ENCODE peak calls at places on chromosomes 11 and 22, in four cellular contexts. J is left lung, W is PC-9, Q is IMR-90. Z is an unnamed sample.

GRCh38 chr22:27218012-27218483 is 560.7 kb downstream of the MIAT start:
- DNase-seq in W (no peak), Q (no peak), J (no peak), Z (no peak)

GRCh38 chr11:11988099-11988651 is 20.3 kb downstream of the DKK3 start:
- DNase-seq in Q (peak; percentile 87), J (no peak), W (no peak), Z (peak; percentile 87)

GRCh38 chr22:45155050-45155840 is 8.5 kb upstream of the NUP50 start:
- DNase-seq in Q (peak; percentile 72), J (no peak), W (no peak), Z (peak; percentile 18)

GRCh38 chr11:71109586-71109985 is 142.8 kb downstream of the SHANK2 start:
- DNase-seq in Q (no peak), J (peak; percentile 51), W (no peak), Z (no peak)

GRCh38 chr11:110955797-110956196 is 243.6 kb upstream of the ARHGAP20 start:
- DNase-seq in Q (no peak), W (no peak), J (no peak), Z (no peak)

GRCh38 chr11:1736447-1736992 is 13.9 kb downstream of the IFITM10 start:
- DNase-seq in W (no peak), J (no peak), Q (no peak), Z (no peak)

GRCh38 chr11:117832511-117832910 is 8.0 kb upstream of the FXYD2 start:
- DNase-seq in Q (no peak), W (no peak), J (no peak), Z (no peak)

GRCh38 chr22:46062232-46062615 is 85.3 kb upstream of the WNT7B start:
- DNase-seq in W (no peak), J (no peak), Q (no peak), Z (no peak)

GRCh38 chr11:45994421-45995341 is 72.2 kb downstream of the LARGE2 start:
- DNase-seq in W (no peak), Q (peak; percentile 51), J (no peak), Z (no peak)

GRCh38 chr11:43486141-43486540 is 127.4 kb downstream of the TTC17 start:
- DNase-seq in J (no peak), Q (peak; percentile 43), W (no peak), Z (no peak)

GRCh38 chr11:74870485-74870884 is 78.4 kb downstream of the XRRA1 start:
- DNase-seq in W (no peak), J (no peak), Q (peak; percentile 66), Z (no peak)

GRCh38 chr22:41856484-41856883 is 23.6 kb downstream of the SREBF2 start:
- DNase-seq in J (no peak), W (no peak), Q (no peak), Z (no peak)

GRCh38 chr11:78651923-78652602 is 77.4 kb upstream of the NARS2 start:
- DNase-seq in J (no peak), Q (no peak), W (no peak), Z (no peak)

GRCh38 chr11:14773755-14774154 is 118.3 kb downstream of the CYP2R1 start:
- DNase-seq in Q (peak; percentile 0), J (no peak), W (no peak), Z (no peak)

GRCh38 chr22:21791635-21792625 is 56.3 kb upstream of the YPEL1 start:
- DNase-seq in Q (peak; percentile 62), W (no peak), J (no peak), Z (no peak)

GRCh38 chr22:43066134-43066533 is 23.1 kb downstream of the TTLL1 start:
- DNase-seq in J (no peak), Q (no peak), W (no peak), Z (no peak)

GRCh38 chr11:107593941-107594340 is 3.0 kb downstream of the ELMOD1 start:
- DNase-seq in W (no peak), Q (no peak), J (no peak), Z (no peak)

GRCh38 chr11:70834277-70834940 is 418.0 kb downstream of the SHANK2 start:
- DNase-seq in W (no peak), J (no peak), Q (peak; percentile 14), Z (no peak)

GRCh38 chr11:87315229-87315628 is 277.5 kb downstream of the TMEM135 start:
- DNase-seq in Q (no peak), W (no peak), J (no peak), Z (no peak)

GRCh38 chr11:117616979-117617378 is 180.0 kb downstream of the DSCAML1 start:
- DNase-seq in Q (no peak), W (no peak), J (no peak), Z (no peak)

GRCh38 chr11:84069048-84069447 is 782.9 kb upstream of the CCDC90B start:
- DNase-seq in Q (no peak), J (no peak), W (no peak), Z (no peak)

GRCh38 chr11:34327804-34328631 is 29.8 kb downstream of the ABTB2 start:
- DNase-seq in J (no peak), W (no peak), Q (peak; percentile 40), Z (no peak)

GRCh38 chr22:43474161-43475101 is 62.6 kb downstream of the MPPED1 start:
- DNase-seq in J (peak; percentile 59), Q (no peak), W (no peak), Z (no peak)

GRCh38 chr11:104402812-104403521 is 239.0 kb upstream of the PDGFD start:
- DNase-seq in W (no peak), Q (no peak), J (no peak), Z (no peak)

GRCh38 chr11:106956887-106957505 is 61.3 kb downstream of the GUCY1A2 start:
- DNase-seq in Q (no peak), W (no peak), J (peak; percentile 28), Z (no peak)

GRCh38 chr11:65132988-65133700 is 1.2 kb downstream of the SYVN1 start:
- DNase-seq in Q (no peak), W (peak; percentile 82), J (peak; percentile 93), Z (no peak)

GRCh38 chr11:117547188-117547831 is 219.7 kb downstream of the CEP164 start:
- DNase-seq in W (no peak), Q (no peak), J (peak; percentile 62), Z (no peak)

DNA sequence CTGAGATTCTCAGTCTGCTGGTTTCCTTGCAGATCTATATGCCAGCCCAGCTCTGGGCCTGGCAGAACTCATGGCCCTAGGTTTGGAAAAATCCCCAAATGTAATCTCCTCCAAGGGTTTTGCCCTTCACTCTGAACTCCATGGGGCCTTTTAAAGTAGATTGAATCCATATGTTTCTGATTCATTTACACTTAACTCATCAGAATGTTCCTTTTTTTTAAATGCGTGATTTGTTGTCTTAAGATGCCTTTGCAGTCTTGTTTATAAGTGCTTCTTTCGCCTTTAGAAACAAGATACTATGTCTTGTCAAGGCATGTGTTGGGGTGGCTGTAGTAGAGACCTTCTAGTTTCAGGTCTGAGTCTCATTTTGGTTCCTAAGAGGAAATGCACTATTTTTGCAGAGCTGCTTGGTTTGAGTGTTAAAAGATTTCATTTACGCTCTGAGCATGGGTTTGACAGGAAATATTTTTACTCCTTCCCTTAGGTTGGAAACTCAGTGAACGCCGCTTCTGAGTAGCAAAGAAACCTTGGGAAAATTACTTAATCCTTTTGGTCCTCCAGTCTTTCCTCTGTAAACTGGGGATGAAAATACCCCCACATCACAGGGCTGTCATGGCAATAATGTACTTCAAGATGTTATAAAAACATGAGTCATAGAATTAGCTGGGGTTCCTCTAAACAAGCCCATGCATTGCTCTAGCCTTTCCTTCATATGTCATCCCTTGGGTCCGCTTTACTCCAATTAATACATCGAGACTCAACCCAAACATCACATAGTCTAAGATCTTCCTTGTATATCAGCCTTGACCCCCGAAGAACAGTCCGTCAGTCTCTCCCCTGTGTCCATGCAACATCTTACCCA is 83.5 kb downstream of the SNX19 start:
- DNase-seq in W (no peak), Q (peak; percentile 53), J (no peak), Z (no peak)
- H3K27ac ChIP-seq in W (no peak overlapping the region), Q (peak overlapping the region; percentile 44), J (no peak overlapping the region), Z (no peak overlapping the region)

DNA sequence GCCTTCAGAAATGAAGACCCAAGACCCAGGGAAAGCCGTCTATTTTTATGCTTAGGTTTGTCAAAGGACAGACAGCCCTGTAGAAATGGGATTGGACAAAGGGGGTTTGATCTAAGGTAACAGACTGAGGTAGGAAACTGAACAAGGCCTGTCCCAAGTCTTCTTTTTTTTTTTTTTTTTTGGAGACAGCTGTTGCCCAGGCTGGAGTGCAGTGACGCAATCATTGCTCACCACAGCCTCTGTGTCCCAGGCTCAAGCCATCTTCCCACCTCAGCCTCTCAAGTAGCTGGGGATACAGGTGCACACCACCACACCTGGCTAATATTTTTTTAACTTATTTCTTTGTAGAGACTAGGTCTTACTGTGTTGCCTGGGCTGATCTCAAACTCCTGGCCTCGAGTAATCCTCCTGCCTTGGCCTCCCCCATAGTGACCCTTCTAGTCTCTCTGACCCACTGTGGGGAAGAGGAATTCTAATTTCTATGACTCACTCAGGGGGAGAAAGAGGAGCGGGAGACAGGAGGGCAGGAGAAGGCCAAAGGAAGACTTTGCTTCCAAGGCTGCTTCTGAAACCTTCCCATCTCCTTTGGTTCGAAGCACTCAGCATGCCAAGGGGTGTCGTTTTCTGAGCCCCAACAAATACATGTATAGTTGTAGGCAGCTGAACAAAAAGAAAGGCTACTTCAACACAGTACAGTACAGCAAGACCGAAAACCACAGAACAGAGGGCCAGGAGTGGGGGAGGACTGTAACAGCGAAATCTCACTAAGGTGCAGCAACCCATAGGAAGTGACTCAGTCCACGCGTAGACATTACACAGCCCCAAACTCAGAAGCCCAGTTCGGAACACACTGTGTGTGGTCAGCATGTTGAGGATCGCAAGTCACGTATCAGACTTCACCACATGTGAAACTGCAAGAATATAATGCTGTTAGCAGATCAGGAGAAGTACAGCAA is 872 bp downstream of the TMA7B start:
- DNase-seq in J (no peak), W (no peak), Q (peak; percentile 98), Z (peak; percentile 98)
- H3K4me1 ChIP-seq in J (peaks cover 50% of the 10 kb centered on the region), W (no peaks in the 10 kb centered on the region), Q (peaks cover 8% of the 10 kb centered on the region), Z (peaks cover 38% of the 10 kb centered on the region)

GRCh38 chr11:18067372-18067771 is 21.3 kb upstream of the TPH1 start:
- DNase-seq in W (no peak), J (no peak), Q (no peak), Z (no peak)

GRCh38 chr11:18064450-18065048 is 18.5 kb upstream of the TPH1 start:
- DNase-seq in J (no peak), W (no peak), Q (no peak), Z (no peak)

GRCh38 chr11:18064035-18064434 is 18.0 kb upstream of the TPH1 start:
- DNase-seq in W (no peak), J (no peak), Q (no peak), Z (no peak)

GRCh38 chr11:18065572-18065971 is 19.5 kb upstream of the TPH1 start:
- DNase-seq in J (no peak), W (no peak), Q (no peak), Z (no peak)

GRCh38 chr11:18066626-18067025 is 20.6 kb upstream of the TPH1 start:
- DNase-seq in W (no peak), Q (peak; percentile 19), J (no peak), Z (no peak)
- H3K27ac ChIP-seq in W (no peak overlapping the region), Q (no peak overlapping the region), J (no peak overlapping the region), Z (no peak overlapping the region)

GRCh38 chr11:8719260-8720190 is 36.9 kb downstream of the RPL27A start:
- DNase-seq in J (no peak), Q (peak; percentile 96), W (peak; percentile 55), Z (peak; percentile 82)
- H3K4me1 ChIP-seq in J (peaks cover 73% of the 10 kb centered on the region), Q (peaks cover 62% of the 10 kb centered on the region), W (peaks cover 68% of the 10 kb centered on the region), Z (peaks cover 67% of the 10 kb centered on the region)

DNA sequence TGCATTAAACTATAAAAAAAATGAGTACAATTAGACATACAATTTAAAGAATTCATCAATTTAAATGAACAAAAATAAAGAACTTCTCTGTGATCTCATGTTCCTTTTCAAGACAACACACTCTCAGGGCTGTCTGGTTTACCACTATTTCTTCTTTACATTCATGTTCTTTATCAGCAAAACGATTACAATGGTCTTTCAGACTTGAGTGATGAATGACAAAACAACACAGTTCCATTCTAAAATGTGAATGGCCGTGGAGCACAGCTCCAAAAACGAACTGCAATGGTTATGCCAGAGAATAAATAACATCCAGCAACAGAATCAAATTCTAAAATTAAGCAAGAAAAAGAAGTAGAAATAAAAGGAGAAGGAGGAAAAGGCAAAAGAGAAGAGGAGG is 113.1 kb downstream of the CADM1 start:
- DNase-seq in Q (no peak), J (no peak), W (no peak), Z (no peak)
- H3K27ac ChIP-seq in Q (no peak overlapping the region), J (no peak overlapping the region), W (no peak overlapping the region), Z (no peak overlapping the region)

Z was measured in SJSA1.